ENCODE peak calls at places on chromosomes 11 and 22, in six cellular contexts. One of them, this sample, is unnamed.

GRCh38 chr22:45216133-45217003 is 24.3 kb downstream of the KIAA0930 start:
- DNase-seq in A549: no peak
- DNase-seq in endothelial cell of umbilical vein: no peak
- DNase-seq in HepG2: no peak
- DNase-seq in K562: peak
- DNase-seq in GM12878: no peak
- DNase-seq in this sample: no peak

GRCh38 chr11:19660076-19660475 is 52.6 kb upstream of the NAV2 start:
- DNase-seq in A549: peak
- DNase-seq in endothelial cell of umbilical vein: peak
- DNase-seq in HepG2: peak
- DNase-seq in K562: peak
- DNase-seq in GM12878: peak
- DNase-seq in this sample: peak

GRCh38 chr11:133115099-133115498 is 417.2 kb downstream of the OPCML start:
- DNase-seq in A549: no peak
- DNase-seq in endothelial cell of umbilical vein: no peak
- DNase-seq in HepG2: no peak
- DNase-seq in K562: no peak
- DNase-seq in GM12878: no peak
- DNase-seq in this sample: no peak

GRCh38 chr22:43826142-43827093 is 14.3 kb upstream of the EFCAB6 start:
- DNase-seq in A549: peak
- DNase-seq in endothelial cell of umbilical vein: no peak
- DNase-seq in HepG2: no peak
- DNase-seq in K562: no peak
- DNase-seq in GM12878: no peak
- DNase-seq in this sample: peak

GRCh38 chr11:70247710-70248072 is 22.8 kb upstream of the PPFIA1 start:
- DNase-seq in A549: no peak
- DNase-seq in endothelial cell of umbilical vein: no peak
- DNase-seq in HepG2: no peak
- DNase-seq in K562: no peak
- DNase-seq in GM12878: no peak
- DNase-seq in this sample: no peak

GRCh38 chr22:22001664-22002525 is 19.3 kb upstream of the TOP3B start:
- DNase-seq in A549: no peak
- DNase-seq in endothelial cell of umbilical vein: no peak
- DNase-seq in HepG2: no peak
- DNase-seq in K562: peak
- DNase-seq in GM12878: no peak
- DNase-seq in this sample: no peak

GRCh38 chr22:37269930-37270678 is 12.2 kb upstream of the CYTH4 start:
- DNase-seq in A549: no peak
- DNase-seq in endothelial cell of umbilical vein: no peak
- DNase-seq in HepG2: no peak
- DNase-seq in K562: no peak
- DNase-seq in GM12878: no peak
- DNase-seq in this sample: no peak

GRCh38 chr11:93611836-93612677 is 49.4 kb upstream of the CEP295 start:
- DNase-seq in A549: no peak
- DNase-seq in endothelial cell of umbilical vein: no peak
- DNase-seq in HepG2: no peak
- DNase-seq in K562: no peak
- DNase-seq in GM12878: no peak
- DNase-seq in this sample: no peak

GRCh38 chr11:119121008-119121810 is at the start of gene HINFP:
- DNase-seq in A549: peak
- DNase-seq in endothelial cell of umbilical vein: peak
- DNase-seq in HepG2: peak
- DNase-seq in K562: peak
- DNase-seq in GM12878: peak
- DNase-seq in this sample: peak
- TF ChIP-seq POLR2A in A549: peak
- TF ChIP-seq POLR2A in endothelial cell of umbilical vein: peak
- TF ChIP-seq POLR2A in HepG2: peak
- TF ChIP-seq POLR2A in K562: peak
- TF ChIP-seq POLR2A in GM12878: peak
- TF ChIP-seq POLR2A in this sample: peak

GRCh38 chr11:4194889-4195288 is 100.3 kb downstream of the RRM1 start:
- DNase-seq in A549: no peak
- DNase-seq in endothelial cell of umbilical vein: no peak
- DNase-seq in HepG2: no peak
- DNase-seq in K562: peak
- DNase-seq in GM12878: no peak
- DNase-seq in this sample: no peak

GRCh38 chr11:4190519-4190918 is 95.9 kb downstream of the RRM1 start:
- DNase-seq in A549: no peak
- DNase-seq in endothelial cell of umbilical vein: no peak
- DNase-seq in HepG2: no peak
- DNase-seq in K562: no peak
- DNase-seq in GM12878: no peak
- DNase-seq in this sample: no peak

GRCh38 chr11:4190098-4190497 is 95.5 kb downstream of the RRM1 start:
- DNase-seq in A549: no peak
- DNase-seq in endothelial cell of umbilical vein: no peak
- DNase-seq in HepG2: no peak
- DNase-seq in K562: no peak
- DNase-seq in GM12878: no peak
- DNase-seq in this sample: no peak

GRCh38 chr11:4187055-4187988 is 92.7 kb downstream of the RRM1 start:
- DNase-seq in A549: peak
- DNase-seq in endothelial cell of umbilical vein: peak
- DNase-seq in HepG2: peak
- DNase-seq in K562: peak
- DNase-seq in GM12878: no peak
- DNase-seq in this sample: peak

GRCh38 chr11:4191031-4191571 is 96.5 kb downstream of the RRM1 start:
- DNase-seq in A549: no peak
- DNase-seq in endothelial cell of umbilical vein: no peak
- DNase-seq in HepG2: no peak
- DNase-seq in K562: no peak
- DNase-seq in GM12878: no peak
- DNase-seq in this sample: no peak
- TF ChIP-seq MYC in A549: no peak
- TF ChIP-seq MYC in endothelial cell of umbilical vein: no peak
- TF ChIP-seq MYC in HepG2: no peak
- TF ChIP-seq MYC in K562: no peak
- TF ChIP-seq MYC in GM12878: no peak
- TF ChIP-seq MYC in this sample: no peak

DNA sequence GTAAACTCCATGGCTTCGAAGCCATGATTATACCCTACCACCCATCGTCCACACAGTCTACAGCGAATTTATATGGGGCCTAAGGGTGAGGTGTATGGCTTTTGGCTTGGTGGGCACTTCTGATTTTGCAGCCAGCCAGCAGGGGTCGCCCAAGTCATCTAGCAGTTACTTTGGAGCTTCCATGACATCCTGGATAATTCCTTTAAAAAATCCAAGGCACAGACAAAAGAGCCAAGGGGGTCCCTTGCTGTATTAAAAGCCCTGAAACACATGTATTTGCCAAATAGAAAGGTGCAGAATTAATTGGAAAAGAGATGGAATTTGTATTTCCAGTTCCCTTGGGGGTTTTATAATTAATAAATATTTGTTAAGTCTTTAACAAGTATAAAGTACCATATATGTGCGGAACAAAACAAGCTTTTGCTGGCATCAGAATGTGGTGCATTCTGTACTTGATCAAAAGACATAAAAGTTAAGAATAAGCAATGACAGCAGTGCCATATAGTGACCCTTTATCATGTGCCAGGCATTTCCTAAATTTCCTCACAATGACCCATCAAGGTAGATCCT is 132.8 kb upstream of the PITPNB start:
- DNase-seq in A549: peak
- DNase-seq in endothelial cell of umbilical vein: peak
- DNase-seq in HepG2: peak
- DNase-seq in K562: peak
- DNase-seq in GM12878: no peak
- DNase-seq in this sample: peak
- TF ChIP-seq POLR2A in A549: no peak
- TF ChIP-seq POLR2A in endothelial cell of umbilical vein: no peak
- TF ChIP-seq POLR2A in HepG2: no peak
- TF ChIP-seq POLR2A in K562: no peak
- TF ChIP-seq POLR2A in GM12878: no peak
- TF ChIP-seq POLR2A in this sample: no peak

GRCh38 chr11:119299416-119299815 is 17.5 kb downstream of the MCAM start:
- DNase-seq in A549: no peak
- DNase-seq in endothelial cell of umbilical vein: no peak
- DNase-seq in HepG2: no peak
- DNase-seq in K562: no peak
- DNase-seq in GM12878: no peak
- DNase-seq in this sample: no peak
- TF ChIP-seq MYC in A549: no peak
- TF ChIP-seq MYC in endothelial cell of umbilical vein: no peak
- TF ChIP-seq MYC in HepG2: no peak
- TF ChIP-seq MYC in K562: no peak
- TF ChIP-seq MYC in GM12878: no peak
- TF ChIP-seq MYC in this sample: no peak

DNA sequence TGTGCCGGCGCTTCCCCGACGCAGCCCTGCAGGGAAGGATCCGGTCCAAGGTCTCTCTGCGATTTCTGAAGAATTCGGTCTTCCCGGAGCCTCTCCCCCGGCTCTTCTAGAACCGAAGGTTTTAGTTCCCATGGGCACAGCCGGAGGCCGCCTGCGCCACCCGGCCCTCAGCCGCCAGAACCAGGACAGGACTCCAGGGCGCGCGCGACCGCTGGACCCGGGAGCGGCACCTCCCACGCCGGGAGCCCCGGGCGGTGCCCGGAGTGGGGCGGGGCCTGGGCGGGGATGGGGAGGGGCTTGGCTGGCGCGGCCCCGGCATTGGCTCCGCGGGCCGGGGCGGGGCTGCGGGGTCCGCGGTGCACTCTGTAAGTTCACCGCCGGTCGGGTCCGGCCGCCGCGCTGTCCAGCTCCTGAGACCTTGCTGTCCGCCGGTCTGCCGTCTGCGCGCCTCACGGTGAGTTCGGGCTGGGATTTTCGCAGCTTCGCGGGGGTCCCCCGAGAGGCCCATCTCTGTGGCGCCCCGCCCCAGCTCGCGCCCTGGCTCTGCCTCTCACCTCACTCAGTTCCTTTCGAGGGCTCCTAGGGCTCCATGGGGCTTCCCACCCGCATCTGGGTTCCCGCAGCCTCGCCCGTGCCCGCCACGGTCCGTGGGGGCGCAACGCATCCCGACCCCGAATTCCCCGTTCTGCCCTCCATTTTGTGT is at the start of gene CDC42EP2:
- DNase-seq in A549: peak
- DNase-seq in endothelial cell of umbilical vein: peak
- DNase-seq in HepG2: peak
- DNase-seq in K562: peak
- DNase-seq in GM12878: no peak
- DNase-seq in this sample: peak
- TF ChIP-seq POLR2A in A549: peak
- TF ChIP-seq POLR2A in endothelial cell of umbilical vein: peak
- TF ChIP-seq POLR2A in HepG2: peak
- TF ChIP-seq POLR2A in K562: peak
- TF ChIP-seq POLR2A in GM12878: no peak
- TF ChIP-seq POLR2A in this sample: peak

GRCh38 chr22:39243443-39244072 is 1.2 kb downstream of the PDGFB start:
- DNase-seq in A549: peak
- DNase-seq in endothelial cell of umbilical vein: no peak
- DNase-seq in HepG2: peak
- DNase-seq in K562: no peak
- DNase-seq in GM12878: no peak
- DNase-seq in this sample: no peak
- TF ChIP-seq MYC in A549: no peak
- TF ChIP-seq MYC in endothelial cell of umbilical vein: no peak
- TF ChIP-seq MYC in HepG2: peak
- TF ChIP-seq MYC in K562: no peak
- TF ChIP-seq MYC in GM12878: no peak
- TF ChIP-seq MYC in this sample: no peak

GRCh38 chr11:72793452-72794367 is at the start of gene STARD10:
- DNase-seq in A549: peak
- DNase-seq in endothelial cell of umbilical vein: peak
- DNase-seq in HepG2: peak
- DNase-seq in K562: peak
- DNase-seq in GM12878: peak
- DNase-seq in this sample: peak
- TF ChIP-seq POLR2A in A549: peak
- TF ChIP-seq POLR2A in endothelial cell of umbilical vein: peak
- TF ChIP-seq POLR2A in HepG2: peak
- TF ChIP-seq POLR2A in K562: peak
- TF ChIP-seq POLR2A in GM12878: peak
- TF ChIP-seq POLR2A in this sample: no peak

GRCh38 chr11:76246271-76246933 is 40.1 kb upstream of the WNT11 start:
- DNase-seq in A549: no peak
- DNase-seq in endothelial cell of umbilical vein: no peak
- DNase-seq in HepG2: no peak
- DNase-seq in K562: no peak
- DNase-seq in GM12878: no peak
- DNase-seq in this sample: no peak

GRCh38 chr11:76250520-76251222 is 44.4 kb upstream of the WNT11 start:
- DNase-seq in A549: no peak
- DNase-seq in endothelial cell of umbilical vein: no peak
- DNase-seq in HepG2: no peak
- DNase-seq in K562: no peak
- DNase-seq in GM12878: no peak
- DNase-seq in this sample: peak

GRCh38 chr11:76249195-76249741 is 43.0 kb upstream of the WNT11 start:
- DNase-seq in A549: no peak
- DNase-seq in endothelial cell of umbilical vein: no peak
- DNase-seq in HepG2: no peak
- DNase-seq in K562: no peak
- DNase-seq in GM12878: no peak
- DNase-seq in this sample: no peak

GRCh38 chr11:76247091-76247490 is 40.8 kb upstream of the WNT11 start:
- DNase-seq in A549: no peak
- DNase-seq in endothelial cell of umbilical vein: no peak
- DNase-seq in HepG2: no peak
- DNase-seq in K562: no peak
- DNase-seq in GM12878: no peak
- DNase-seq in this sample: no peak

GRCh38 chr11:76248210-76248609 is 41.9 kb upstream of the WNT11 start:
- DNase-seq in A549: peak
- DNase-seq in endothelial cell of umbilical vein: peak
- DNase-seq in HepG2: no peak
- DNase-seq in K562: peak
- DNase-seq in GM12878: no peak
- DNase-seq in this sample: no peak
- TF ChIP-seq MYC in A549: no peak
- TF ChIP-seq MYC in endothelial cell of umbilical vein: no peak
- TF ChIP-seq MYC in HepG2: no peak
- TF ChIP-seq MYC in K562: no peak
- TF ChIP-seq MYC in GM12878: no peak
- TF ChIP-seq MYC in this sample: no peak

GRCh38 chr22:18057568-18058209 is 20.1 kb upstream of the PEX26 start:
- DNase-seq in A549: peak
- DNase-seq in endothelial cell of umbilical vein: peak
- DNase-seq in HepG2: peak
- DNase-seq in K562: peak
- DNase-seq in GM12878: peak
- DNase-seq in this sample: peak
- TF ChIP-seq POLR2A in A549: no peak
- TF ChIP-seq POLR2A in endothelial cell of umbilical vein: no peak
- TF ChIP-seq POLR2A in HepG2: no peak
- TF ChIP-seq POLR2A in K562: no peak
- TF ChIP-seq POLR2A in GM12878: no peak
- TF ChIP-seq POLR2A in this sample: no peak